ENCODE peak calls at places on chromosomes 7 and 10, in eight cellular contexts. One of them, this sample, is unnamed.
A peak's percentile ranks its signal among the peaks of the same experiment; 100 is the strongest.

GRCh38 chr7:135169936-135170222 is 628 bp downstream of the CYREN start:
- DNase-seq in uterus: no peak
- DNase-seq in PC-9: no peak
- DNase-seq in bronchial epithelial cell: no peak
- DNase-seq in cardiac muscle cell: no peak
- DNase-seq in hepatocyte: no peak
- DNase-seq in psoas muscle: no peak
- DNase-seq in ascending aorta: no peak
- DNase-seq in this sample: no peak

GRCh38 chr7:149284343-149284742 is 22.3 kb downstream of the ZNF783 start:
- DNase-seq in uterus: no peak
- DNase-seq in PC-9: no peak
- DNase-seq in bronchial epithelial cell: no peak
- DNase-seq in cardiac muscle cell: no peak
- DNase-seq in hepatocyte: no peak
- DNase-seq in psoas muscle: no peak
- DNase-seq in ascending aorta: no peak
- DNase-seq in this sample: no peak

GRCh38 chr7:24905996-24906770 is 73.8 kb downstream of the OSBPL3 start:
- DNase-seq in uterus: no peak
- DNase-seq in PC-9: peak; percentile 73
- DNase-seq in bronchial epithelial cell: peak; percentile 81
- DNase-seq in cardiac muscle cell: no peak
- DNase-seq in hepatocyte: no peak
- DNase-seq in psoas muscle: no peak
- DNase-seq in ascending aorta: no peak
- DNase-seq in this sample: peak; percentile 54

GRCh38 chr10:36172054-36172531 is 530.0 kb upstream of the FZD8 start:
- DNase-seq in uterus: no peak
- DNase-seq in PC-9: no peak
- DNase-seq in bronchial epithelial cell: no peak
- DNase-seq in cardiac muscle cell: peak; percentile 79
- DNase-seq in hepatocyte: no peak
- DNase-seq in psoas muscle: no peak
- DNase-seq in ascending aorta: no peak
- DNase-seq in this sample: no peak

GRCh38 chr10:130443236-130443635 is 307.0 kb downstream of the GLRX3 start:
- DNase-seq in uterus: no peak
- DNase-seq in PC-9: no peak
- DNase-seq in bronchial epithelial cell: no peak
- DNase-seq in cardiac muscle cell: no peak
- DNase-seq in hepatocyte: peak; percentile 49
- DNase-seq in psoas muscle: no peak
- DNase-seq in ascending aorta: no peak
- DNase-seq in this sample: no peak

GRCh38 chr7:72493850-72494661 is 81.9 kb upstream of the CALN1 start:
- DNase-seq in uterus: no peak
- DNase-seq in PC-9: peak; percentile 40
- DNase-seq in bronchial epithelial cell: peak; percentile 26
- DNase-seq in cardiac muscle cell: peak; percentile 63
- DNase-seq in hepatocyte: peak; percentile 80
- DNase-seq in psoas muscle: no peak
- DNase-seq in ascending aorta: no peak
- DNase-seq in this sample: no peak

GRCh38 chr10:89158446-89158845 is 48.7 kb downstream of the CH25H start:
- DNase-seq in uterus: no peak
- DNase-seq in PC-9: no peak
- DNase-seq in bronchial epithelial cell: peak; percentile 20
- DNase-seq in cardiac muscle cell: no peak
- DNase-seq in hepatocyte: no peak
- DNase-seq in psoas muscle: no peak
- DNase-seq in ascending aorta: no peak
- DNase-seq in this sample: peak; percentile 32

GRCh38 chr7:4319280-4319679 is 362.8 kb upstream of the FOXK1 start:
- DNase-seq in uterus: no peak
- DNase-seq in PC-9: no peak
- DNase-seq in bronchial epithelial cell: no peak
- DNase-seq in cardiac muscle cell: no peak
- DNase-seq in hepatocyte: no peak
- DNase-seq in psoas muscle: no peak
- DNase-seq in ascending aorta: no peak
- DNase-seq in this sample: no peak

DNA sequence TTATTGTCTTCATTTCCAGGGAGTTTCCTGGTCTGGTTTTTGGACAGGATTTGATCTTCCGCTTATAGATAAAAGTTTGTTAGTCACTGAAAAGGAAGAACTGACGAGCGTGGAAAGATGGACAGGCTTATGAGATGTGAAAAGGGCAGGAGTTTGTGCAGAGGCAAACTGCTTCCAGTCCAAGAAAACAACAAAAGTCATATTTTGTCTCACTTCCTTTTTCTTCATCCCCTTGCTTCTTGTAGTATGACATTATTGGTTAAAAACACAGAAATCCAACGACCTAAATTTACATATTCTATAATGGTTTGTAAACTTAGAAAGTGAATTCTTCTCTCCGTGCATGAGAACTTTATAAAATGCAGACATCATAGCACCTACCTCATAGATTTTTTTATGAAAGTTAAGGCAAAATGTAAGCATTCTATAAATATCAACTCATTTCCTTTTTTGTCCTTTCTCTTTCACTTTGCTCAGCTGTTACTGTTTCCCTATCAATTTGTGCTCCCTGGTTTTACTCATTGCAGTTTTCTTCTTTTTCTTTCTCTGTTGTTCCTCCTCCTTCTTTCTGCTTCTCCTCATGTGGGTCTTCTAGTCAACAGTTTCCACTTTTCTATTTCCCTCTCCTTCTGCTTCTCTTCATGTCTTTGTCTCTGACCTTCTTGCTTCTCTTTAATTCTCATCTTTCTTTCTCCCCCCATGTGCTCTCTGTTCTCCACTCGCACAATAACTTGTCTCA is 370.2 kb downstream of the ARL4A start:
- DNase-seq in uterus: no peak
- DNase-seq in PC-9: no peak
- DNase-seq in bronchial epithelial cell: no peak
- DNase-seq in cardiac muscle cell: peak; percentile 56
- DNase-seq in hepatocyte: no peak
- DNase-seq in psoas muscle: no peak
- DNase-seq in ascending aorta: no peak
- DNase-seq in this sample: no peak
- H3K4me3 ChIP-seq in uterus: no peak overlapping the region
- H3K4me3 ChIP-seq in PC-9: no peak overlapping the region
- H3K4me3 ChIP-seq in bronchial epithelial cell: no peak overlapping the region
- H3K4me3 ChIP-seq in cardiac muscle cell: no peak overlapping the region
- H3K4me3 ChIP-seq in hepatocyte: no peak overlapping the region
- H3K4me3 ChIP-seq in psoas muscle: no peak overlapping the region
- H3K4me3 ChIP-seq in ascending aorta: no peak overlapping the region
- H3K4me3 ChIP-seq in this sample: no peak overlapping the region

DNA sequence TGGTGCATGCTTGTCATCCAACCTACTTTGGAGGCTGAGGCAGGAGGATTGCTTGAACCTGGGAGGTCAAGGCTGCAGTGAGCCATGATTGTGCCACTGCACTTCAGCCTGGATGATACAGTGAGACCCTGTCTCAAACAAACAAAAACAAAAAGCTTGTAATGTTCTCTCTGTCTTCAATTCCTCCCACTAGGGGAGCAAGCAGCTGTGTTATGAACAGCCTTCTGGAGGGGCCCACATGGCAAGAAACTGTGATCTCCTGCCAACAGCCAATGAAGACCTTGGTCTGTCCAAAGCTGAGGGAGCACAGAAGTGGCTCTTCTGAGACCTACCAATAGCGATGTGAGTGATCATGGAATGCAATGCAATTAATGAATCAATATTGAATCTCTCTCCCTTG is 229.2 kb downstream of the SEC23IP start:
- DNase-seq in uterus: no peak
- DNase-seq in PC-9: no peak
- DNase-seq in bronchial epithelial cell: no peak
- DNase-seq in cardiac muscle cell: no peak
- DNase-seq in hepatocyte: no peak
- DNase-seq in psoas muscle: no peak
- DNase-seq in ascending aorta: no peak
- DNase-seq in this sample: no peak
- TF ChIP-seq CTCF in uterus: no peak
- TF ChIP-seq CTCF in PC-9: no peak
- TF ChIP-seq CTCF in bronchial epithelial cell: no peak
- TF ChIP-seq CTCF in cardiac muscle cell: no peak
- TF ChIP-seq CTCF in hepatocyte: no peak
- TF ChIP-seq CTCF in psoas muscle: no peak
- TF ChIP-seq CTCF in ascending aorta: no peak
- TF ChIP-seq CTCF in this sample: no peak

GRCh38 chr7:74518041-74518440 is 64.3 kb downstream of the GTF2IRD1 start:
- DNase-seq in uterus: no peak
- DNase-seq in PC-9: no peak
- DNase-seq in bronchial epithelial cell: no peak
- DNase-seq in cardiac muscle cell: no peak
- DNase-seq in hepatocyte: no peak
- DNase-seq in psoas muscle: no peak
- DNase-seq in ascending aorta: no peak
- DNase-seq in this sample: no peak
- H3K36me3 ChIP-seq in uterus: no peaks in the 10 kb centered on the region
- H3K36me3 ChIP-seq in PC-9: no peaks in the 10 kb centered on the region
- H3K36me3 ChIP-seq in bronchial epithelial cell: peaks cover 25% of the 10 kb centered on the region
- H3K36me3 ChIP-seq in cardiac muscle cell: peaks cover 9% of the 10 kb centered on the region
- H3K36me3 ChIP-seq in hepatocyte: peaks cover 4% of the 10 kb centered on the region
- H3K36me3 ChIP-seq in psoas muscle: peaks cover 69% of the 10 kb centered on the region
- H3K36me3 ChIP-seq in ascending aorta: peaks cover 35% of the 10 kb centered on the region
- H3K36me3 ChIP-seq in this sample: peaks cover 6% of the 10 kb centered on the region

GRCh38 chr10:52216852-52217251 is 97.2 kb upstream of the DKK1 start:
- DNase-seq in uterus: no peak
- DNase-seq in PC-9: no peak
- DNase-seq in bronchial epithelial cell: peak; percentile 29
- DNase-seq in cardiac muscle cell: peak; percentile 87
- DNase-seq in hepatocyte: peak; percentile 20
- DNase-seq in psoas muscle: no peak
- DNase-seq in ascending aorta: no peak
- DNase-seq in this sample: peak; percentile 92

GRCh38 chr10:52212802-52213510 is 101.1 kb upstream of the DKK1 start:
- DNase-seq in uterus: no peak
- DNase-seq in PC-9: no peak
- DNase-seq in bronchial epithelial cell: no peak
- DNase-seq in cardiac muscle cell: no peak
- DNase-seq in hepatocyte: no peak
- DNase-seq in psoas muscle: no peak
- DNase-seq in ascending aorta: no peak
- DNase-seq in this sample: no peak

GRCh38 chr10:52213511-52213831 is 100.6 kb upstream of the DKK1 start:
- DNase-seq in uterus: no peak
- DNase-seq in PC-9: no peak
- DNase-seq in bronchial epithelial cell: peak; percentile 67
- DNase-seq in cardiac muscle cell: peak; percentile 67
- DNase-seq in hepatocyte: peak; percentile 53
- DNase-seq in psoas muscle: no peak
- DNase-seq in ascending aorta: no peak
- DNase-seq in this sample: no peak

GRCh38 chr10:52217531-52217930 is 96.5 kb upstream of the DKK1 start:
- DNase-seq in uterus: no peak
- DNase-seq in PC-9: no peak
- DNase-seq in bronchial epithelial cell: no peak
- DNase-seq in cardiac muscle cell: no peak
- DNase-seq in hepatocyte: no peak
- DNase-seq in psoas muscle: no peak
- DNase-seq in ascending aorta: no peak
- DNase-seq in this sample: no peak

DNA sequence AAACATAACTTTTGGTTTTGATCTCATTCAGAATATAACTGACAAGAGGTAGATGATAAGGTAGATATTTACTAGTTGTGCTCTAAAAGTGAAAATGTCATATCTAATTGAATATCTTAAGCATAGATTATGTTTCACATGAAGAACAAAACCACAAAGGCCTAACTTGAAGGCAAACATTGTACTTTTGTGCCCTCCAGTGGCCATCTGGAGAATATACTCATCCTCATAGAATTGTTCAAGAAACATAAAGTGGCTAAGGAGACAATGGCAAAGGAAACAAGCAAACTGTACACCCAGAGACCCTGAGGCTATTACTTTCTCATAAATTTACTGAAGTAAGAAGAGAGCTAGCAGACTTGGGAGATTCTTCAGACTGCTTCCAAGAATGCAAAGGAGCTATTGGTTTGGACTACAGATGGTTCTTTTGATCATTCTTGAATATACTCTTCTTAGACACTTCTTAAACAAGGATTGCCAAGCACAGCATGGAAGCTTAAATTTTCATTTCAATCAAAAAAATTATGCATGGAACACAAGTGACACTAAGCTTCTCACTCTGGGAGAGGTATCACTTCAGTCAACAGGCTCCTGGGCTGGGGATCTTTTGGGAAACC is 98.2 kb upstream of the DKK1 start:
- DNase-seq in uterus: peak; percentile 37
- DNase-seq in PC-9: peak; percentile 41
- DNase-seq in bronchial epithelial cell: peak; percentile 70
- DNase-seq in cardiac muscle cell: peak; percentile 81
- DNase-seq in hepatocyte: peak; percentile 77
- DNase-seq in psoas muscle: no peak
- DNase-seq in ascending aorta: no peak
- DNase-seq in this sample: peak; percentile 32
- H3K4me3 ChIP-seq in uterus: no peak overlapping the region
- H3K4me3 ChIP-seq in PC-9: no peak overlapping the region
- H3K4me3 ChIP-seq in bronchial epithelial cell: no peak overlapping the region
- H3K4me3 ChIP-seq in cardiac muscle cell: no peak overlapping the region
- H3K4me3 ChIP-seq in hepatocyte: no peak overlapping the region
- H3K4me3 ChIP-seq in psoas muscle: no peak overlapping the region
- H3K4me3 ChIP-seq in ascending aorta: no peak overlapping the region
- H3K4me3 ChIP-seq in this sample: no peak overlapping the region

GRCh38 chr7:26843696-26844095 is 20.7 kb downstream of the SKAP2 start:
- DNase-seq in uterus: no peak
- DNase-seq in PC-9: no peak
- DNase-seq in bronchial epithelial cell: no peak
- DNase-seq in cardiac muscle cell: no peak
- DNase-seq in hepatocyte: no peak
- DNase-seq in psoas muscle: no peak
- DNase-seq in ascending aorta: no peak
- DNase-seq in this sample: no peak
- TF ChIP-seq CTCF in uterus: no peak
- TF ChIP-seq CTCF in PC-9: peak; percentile 55
- TF ChIP-seq CTCF in bronchial epithelial cell: peak; percentile 5
- TF ChIP-seq CTCF in cardiac muscle cell: no peak
- TF ChIP-seq CTCF in hepatocyte: peak; percentile 38
- TF ChIP-seq CTCF in psoas muscle: no peak
- TF ChIP-seq CTCF in ascending aorta: no peak
- TF ChIP-seq CTCF in this sample: peak; percentile 36

GRCh38 chr7:102455596-102455995 is 9.1 kb downstream of the ALKBH4 start:
- DNase-seq in uterus: no peak
- DNase-seq in PC-9: no peak
- DNase-seq in bronchial epithelial cell: no peak
- DNase-seq in cardiac muscle cell: no peak
- DNase-seq in hepatocyte: no peak
- DNase-seq in psoas muscle: no peak
- DNase-seq in ascending aorta: no peak
- DNase-seq in this sample: no peak
- H3K36me3 ChIP-seq in uterus: no peaks in the 10 kb centered on the region
- H3K36me3 ChIP-seq in PC-9: no peaks in the 10 kb centered on the region
- H3K36me3 ChIP-seq in bronchial epithelial cell: peaks cover 8% of the 10 kb centered on the region
- H3K36me3 ChIP-seq in cardiac muscle cell: peaks cover 17% of the 10 kb centered on the region
- H3K36me3 ChIP-seq in hepatocyte: no peaks in the 10 kb centered on the region
- H3K36me3 ChIP-seq in psoas muscle: peaks cover 37% of the 10 kb centered on the region
- H3K36me3 ChIP-seq in ascending aorta: peaks cover 44% of the 10 kb centered on the region
- H3K36me3 ChIP-seq in this sample: peaks cover 5% of the 10 kb centered on the region

DNA sequence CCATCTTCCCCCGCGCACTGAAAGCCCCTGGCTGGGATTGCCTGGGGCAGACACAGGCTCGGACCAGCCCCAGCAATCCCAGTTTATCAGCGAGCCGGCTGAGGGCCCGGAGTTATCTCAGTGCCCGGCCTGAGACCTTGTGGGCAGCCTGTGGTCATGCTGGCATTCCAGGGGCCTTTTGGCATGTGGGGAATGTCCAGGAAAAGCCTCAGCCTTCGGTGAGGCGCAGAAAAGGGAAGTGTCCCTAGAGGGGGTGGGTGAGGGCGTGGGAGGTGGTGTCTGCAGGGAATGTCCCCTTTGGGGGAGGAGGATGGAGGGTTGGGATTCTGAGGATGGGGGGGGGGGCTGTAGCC is 167.9 kb upstream of the TNRC18 start:
- DNase-seq in uterus: no peak
- DNase-seq in PC-9: peak; percentile 99
- DNase-seq in bronchial epithelial cell: no peak
- DNase-seq in cardiac muscle cell: peak; percentile 92
- DNase-seq in hepatocyte: peak; percentile 36
- DNase-seq in psoas muscle: no peak
- DNase-seq in ascending aorta: no peak
- DNase-seq in this sample: peak; percentile 63
- H3K4me3 ChIP-seq in uterus: no peak overlapping the region
- H3K4me3 ChIP-seq in PC-9: peak overlapping the region; percentile 80
- H3K4me3 ChIP-seq in bronchial epithelial cell: no peak overlapping the region
- H3K4me3 ChIP-seq in cardiac muscle cell: no peak overlapping the region
- H3K4me3 ChIP-seq in hepatocyte: no peak overlapping the region
- H3K4me3 ChIP-seq in psoas muscle: no peak overlapping the region
- H3K4me3 ChIP-seq in ascending aorta: no peak overlapping the region
- H3K4me3 ChIP-seq in this sample: no peak overlapping the region

This sample was measured in kidney epithelial cell.